ENCODE peak calls at places on chromosome 1, in four cellular contexts. B is HCT116, T is Panc1, U is HepG2. K is an unnamed sample.

GRCh38 chr1:152347116-152347728 is 12.6 kb downstream of the FLG2 start:
- ATAC-seq in B (peak), T (peak), U (peak), K (no peak)

GRCh38 chr1:150578278-150579109 is 916 bp downstream of the MCL1 start:
- ATAC-seq in B (peak), T (peak), U (peak), K (peak)

GRCh38 chr1:189899686-189900495 is 577.8 kb downstream of the BRINP3 start:
- ATAC-seq in B (no peak), T (no peak), U (no peak), K (no peak)

GRCh38 chr1:169495916-169496315 is 10.2 kb upstream of the SLC19A2 start:
- ATAC-seq in B (no peak), T (no peak), U (no peak), K (no peak)

GRCh38 chr1:39509360-39510009 is 18.0 kb downstream of the BMP8A start:
- ATAC-seq in B (no peak), T (no peak), U (no peak), K (peak)

GRCh38 chr1:83552820-83553219 is 446.1 kb downstream of the TTLL7 start:
- ATAC-seq in B (no peak), T (no peak), U (no peak), K (no peak)

GRCh38 chr1:215992620-215993019 is 425.5 kb downstream of the KCTD3 start:
- ATAC-seq in B (no peak), T (no peak), U (no peak), K (no peak)

GRCh38 chr1:159746676-159747075 is 32.3 kb upstream of the CRP start:
- ATAC-seq in B (no peak), T (no peak), U (no peak), K (no peak)

GRCh38 chr1:221013691-221014293 is 134.5 kb downstream of the HLX start:
- ATAC-seq in B (no peak), T (no peak), U (no peak), K (peak)

GRCh38 chr1:73839922-73840321 is 358.1 kb downstream of the LRRIQ3 start:
- ATAC-seq in B (no peak), T (no peak), U (no peak), K (no peak)

GRCh38 chr1:163875214-163875926 is 553.6 kb downstream of the NUF2 start:
- ATAC-seq in B (no peak), T (no peak), U (no peak), K (peak)

GRCh38 chr1:99645199-99645598 is 714 bp upstream of the PALMD start:
- ATAC-seq in B (no peak), T (no peak), U (peak), K (peak)

GRCh38 chr1:47754221-47754620 is 243.0 kb downstream of the TRABD2B start:
- ATAC-seq in B (no peak), T (no peak), U (no peak), K (no peak)

GRCh38 chr1:89962024-89962741 is 32.7 kb upstream of the ZNF326 start:
- ATAC-seq in B (no peak), T (no peak), U (no peak), K (no peak)

GRCh38 chr1:180912801-180913616 is at the start of gene KIAA1614:
- ATAC-seq in B (no peak), T (peak), U (no peak), K (peak)

GRCh38 chr1:82449671-82450070 is 648.9 kb downstream of the ADGRL2 start:
- ATAC-seq in B (no peak), T (no peak), U (no peak), K (no peak)

GRCh38 chr1:89104147-89104546 is 21.8 kb downstream of the GBP2 start:
- ATAC-seq in B (no peak), T (no peak), U (no peak), K (no peak)

GRCh38 chr1:28439320-28439719 is 66.5 kb upstream of the RCC1 start:
- ATAC-seq in B (no peak), T (no peak), U (no peak), K (no peak)

GRCh38 chr1:28437924-28438699 is 67.7 kb upstream of the RCC1 start:
- ATAC-seq in B (peak), T (peak), U (peak), K (peak)

GRCh38 chr1:28441674-28442073 is 64.2 kb upstream of the RCC1 start:
- ATAC-seq in B (no peak), T (no peak), U (no peak), K (no peak)

GRCh38 chr1:28437260-28437923 is 67.9 kb downstream of the PHACTR4 start:
- ATAC-seq in B (peak), T (peak), U (peak), K (peak)

GRCh38 chr1:28436211-28436769 is 66.8 kb downstream of the PHACTR4 start:
- ATAC-seq in B (peak), T (no peak), U (no peak), K (no peak)
- H3K27ac ChIP-seq in B (peak), T (peak), U (no peak), K (no peak)

GRCh38 chr1:54088385-54088784 is 35.0 kb downstream of the TCEANC2 start:
- ATAC-seq in B (no peak), T (no peak), U (no peak), K (no peak)

GRCh38 chr1:54095543-54096286 is 42.3 kb downstream of the TCEANC2 start:
- ATAC-seq in B (no peak), T (no peak), U (no peak), K (peak)

GRCh38 chr1:54096491-54097235 is 43.3 kb downstream of the TCEANC2 start:
- ATAC-seq in B (no peak), T (no peak), U (no peak), K (no peak)

GRCh38 chr1:54099211-54099610 is 45.8 kb downstream of the TCEANC2 start:
- ATAC-seq in B (no peak), T (no peak), U (no peak), K (no peak)

DNA sequence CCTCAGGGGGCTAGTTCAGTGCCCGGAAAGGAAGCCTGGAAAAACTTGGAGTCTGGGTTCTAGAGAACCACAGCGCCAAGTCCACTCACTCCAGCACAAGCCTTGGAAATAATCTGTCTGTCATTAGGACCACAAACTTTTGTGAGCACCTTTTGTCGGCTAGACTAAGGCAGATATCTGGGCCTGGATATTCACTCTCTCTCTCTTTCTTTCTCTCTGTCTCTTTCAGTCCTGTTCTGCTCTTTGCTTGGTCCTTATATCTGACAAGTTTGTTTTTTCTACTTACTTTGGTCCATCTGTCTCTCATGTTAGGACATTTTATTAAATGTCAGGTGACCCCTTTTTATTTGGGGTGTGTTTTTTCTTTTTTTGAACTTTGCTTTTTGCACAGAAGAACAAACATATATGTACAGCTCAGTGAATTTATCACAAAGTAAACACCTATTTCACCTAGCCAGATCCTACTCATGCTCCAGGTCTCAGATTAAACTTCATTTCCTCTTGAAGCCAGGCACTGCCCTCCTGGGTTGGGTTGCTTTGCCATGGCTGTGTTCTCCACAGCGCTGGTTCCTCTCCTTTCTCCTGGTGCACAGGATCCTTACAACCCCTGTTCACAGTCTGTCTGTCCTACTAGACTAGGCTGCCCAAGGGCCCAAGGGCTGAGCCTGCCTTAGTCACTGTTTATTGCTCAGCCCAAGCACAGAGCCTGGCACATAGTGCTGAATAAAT is 40.8 kb downstream of the TCEANC2 start:
- ATAC-seq in B (no peak), T (no peak), U (peak), K (no peak)
- TF ChIP-seq POLR2AphosphoS5 in B (no peak), T (no peak), U (no peak), K (no peak)

DNA sequence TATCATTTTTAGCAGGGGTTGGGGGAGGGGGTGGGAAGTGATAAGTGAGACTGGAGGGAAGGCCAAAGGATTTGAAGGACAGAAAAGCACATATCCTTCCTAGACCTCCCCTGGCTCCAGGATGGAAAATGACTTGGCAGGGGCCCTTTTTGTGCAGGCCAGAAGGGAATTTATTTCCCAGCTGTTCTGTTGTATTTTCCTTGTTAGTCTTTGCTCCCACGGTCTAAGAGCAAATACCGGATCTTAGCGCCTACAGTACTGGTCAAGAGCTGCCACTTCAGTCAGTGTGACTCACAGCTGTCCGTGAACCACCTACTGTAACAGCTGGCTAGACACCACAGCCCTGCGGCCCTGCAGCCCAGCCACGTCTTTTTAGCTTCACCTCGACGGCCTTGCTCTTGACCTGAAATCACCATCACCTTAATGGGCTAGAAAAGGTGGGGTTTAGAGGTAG is 51.0 kb upstream of the ERRFI1 start:
- ATAC-seq in B (peak), T (peak), U (peak), K (peak)
- H3K27ac ChIP-seq in B (peak), T (peak), U (peak), K (peak)

GRCh38 chr1:203326830-203327683 is 21.7 kb downstream of the BTG2 start:
- ATAC-seq in B (peak), T (peak), U (peak), K (peak)
- TF ChIP-seq POLR2AphosphoS5 in B (peak), T (no peak), U (peak), K (peak)

DNA sequence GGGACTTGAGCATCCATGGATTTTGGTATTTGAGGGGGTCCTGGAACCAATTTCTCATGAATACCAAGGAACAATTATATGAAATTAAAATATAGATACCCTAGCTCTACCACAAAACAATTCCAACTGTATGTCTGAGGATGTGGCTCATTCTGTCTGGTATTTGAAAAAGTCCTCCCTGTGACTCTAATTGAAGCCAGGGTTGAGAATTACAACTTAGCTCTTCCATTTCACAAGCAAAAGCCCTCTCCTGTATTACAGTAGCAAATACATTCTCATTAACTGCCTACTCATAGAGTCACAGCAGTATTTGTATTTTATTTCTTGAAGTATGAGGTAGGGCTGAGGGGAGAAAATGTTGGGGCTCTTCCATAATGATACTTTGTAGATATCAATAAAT is 187.8 kb upstream of the OLFM3 start:
- ATAC-seq in B (no peak), T (no peak), U (no peak), K (no peak)
- H3K27ac ChIP-seq in B (no peak), T (no peak), U (no peak), K (no peak)

GRCh38 chr1:116407033-116407432 is 34.0 kb downstream of the ATP1A1 start:
- ATAC-seq in B (no peak), T (no peak), U (no peak), K (no peak)

GRCh38 chr1:116409751-116410182 is 36.7 kb downstream of the ATP1A1 start:
- ATAC-seq in B (no peak), T (no peak), U (no peak), K (no peak)

GRCh38 chr1:116411784-116412479 is 38.9 kb downstream of the ATP1A1 start:
- ATAC-seq in B (no peak), T (no peak), U (peak), K (no peak)

GRCh38 chr1:116408193-116408592 is 35.1 kb downstream of the ATP1A1 start:
- ATAC-seq in B (no peak), T (no peak), U (no peak), K (no peak)

DNA sequence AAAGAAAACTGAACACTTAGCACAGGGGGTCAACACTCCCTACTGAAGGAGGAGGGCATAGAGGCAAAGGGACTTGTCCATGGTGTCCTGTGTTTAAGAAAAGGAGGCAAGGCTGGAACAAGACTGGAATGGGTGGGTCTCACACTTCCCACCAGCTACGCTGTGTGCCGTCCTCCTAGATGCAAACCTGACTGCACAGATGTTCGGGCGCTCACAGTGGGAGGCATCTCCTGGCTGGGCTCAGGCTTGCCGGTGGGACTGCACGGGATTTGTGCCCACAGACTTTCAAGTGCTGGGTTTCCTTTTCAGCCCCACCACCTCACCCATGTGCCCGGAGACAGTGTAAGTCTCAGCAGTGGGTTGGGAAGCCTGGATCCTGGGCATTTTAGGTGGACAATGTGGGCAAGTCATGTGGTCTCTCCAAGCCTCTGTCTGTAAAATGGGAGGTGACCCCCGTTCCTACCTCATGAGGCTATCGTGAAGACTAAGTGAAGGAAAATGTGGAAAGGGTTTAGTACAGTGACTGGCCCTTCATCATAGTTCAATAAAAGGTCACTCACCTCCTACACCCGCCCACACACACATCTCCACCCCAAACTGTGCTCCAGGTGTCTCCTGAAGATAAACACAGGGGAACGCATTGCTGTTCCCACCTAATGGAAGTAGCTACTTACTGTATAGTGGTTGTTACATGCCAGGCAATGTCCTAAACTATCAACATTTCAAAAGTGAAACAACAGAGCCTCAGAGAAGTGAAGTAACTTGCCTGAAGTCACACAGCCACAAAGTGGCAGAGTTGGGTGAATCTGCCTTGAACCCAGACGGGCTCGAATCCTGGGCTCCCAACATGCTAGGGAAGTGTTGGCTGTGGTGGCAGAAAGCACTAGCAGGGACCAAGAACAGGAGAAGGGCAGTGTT is 36.0 kb downstream of the ATP1A1 start:
- ATAC-seq in B (no peak), T (no peak), U (no peak), K (no peak)
- TF ChIP-seq POLR2AphosphoS5 in B (no peak), T (no peak), U (no peak), K (no peak)

DNA sequence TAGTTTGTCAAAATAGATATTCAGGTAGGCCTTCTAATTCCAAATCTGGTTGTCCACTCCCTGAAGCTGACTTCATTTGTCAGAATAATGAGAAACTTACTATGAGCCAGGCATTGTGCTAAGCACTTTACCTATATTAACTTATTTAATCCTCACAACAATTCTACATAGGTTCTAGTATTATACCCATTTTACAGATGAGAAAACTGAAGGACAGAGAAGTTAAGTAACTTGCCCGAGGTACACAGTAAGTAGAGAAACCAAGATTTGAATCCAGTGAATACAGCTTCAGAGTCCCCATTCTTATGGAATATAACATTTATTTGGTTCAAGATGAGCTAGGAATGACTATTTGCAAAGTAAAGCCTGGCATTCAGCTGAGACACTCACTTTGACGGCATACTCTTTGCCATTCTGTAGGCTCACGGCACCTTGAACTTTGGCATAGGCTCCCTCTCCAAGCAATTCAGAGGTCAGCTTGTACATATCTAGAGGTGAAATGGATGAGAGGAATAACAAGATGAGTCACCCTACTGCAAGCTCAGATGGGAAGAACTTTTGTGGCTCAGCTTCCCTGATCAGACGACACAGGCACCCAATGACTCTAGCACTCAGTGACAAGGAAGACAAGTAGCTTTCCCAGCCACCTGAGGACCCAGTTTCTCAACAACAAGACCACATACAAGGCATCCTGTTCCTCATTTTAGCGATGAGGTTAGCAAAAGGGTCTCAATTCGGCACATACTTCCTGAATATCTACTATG is 23.7 kb downstream of the MKNK1 start:
- ATAC-seq in B (no peak), T (no peak), U (no peak), K (no peak)
- H3K27ac ChIP-seq in B (no peak), T (no peak), U (no peak), K (no peak)

DNA sequence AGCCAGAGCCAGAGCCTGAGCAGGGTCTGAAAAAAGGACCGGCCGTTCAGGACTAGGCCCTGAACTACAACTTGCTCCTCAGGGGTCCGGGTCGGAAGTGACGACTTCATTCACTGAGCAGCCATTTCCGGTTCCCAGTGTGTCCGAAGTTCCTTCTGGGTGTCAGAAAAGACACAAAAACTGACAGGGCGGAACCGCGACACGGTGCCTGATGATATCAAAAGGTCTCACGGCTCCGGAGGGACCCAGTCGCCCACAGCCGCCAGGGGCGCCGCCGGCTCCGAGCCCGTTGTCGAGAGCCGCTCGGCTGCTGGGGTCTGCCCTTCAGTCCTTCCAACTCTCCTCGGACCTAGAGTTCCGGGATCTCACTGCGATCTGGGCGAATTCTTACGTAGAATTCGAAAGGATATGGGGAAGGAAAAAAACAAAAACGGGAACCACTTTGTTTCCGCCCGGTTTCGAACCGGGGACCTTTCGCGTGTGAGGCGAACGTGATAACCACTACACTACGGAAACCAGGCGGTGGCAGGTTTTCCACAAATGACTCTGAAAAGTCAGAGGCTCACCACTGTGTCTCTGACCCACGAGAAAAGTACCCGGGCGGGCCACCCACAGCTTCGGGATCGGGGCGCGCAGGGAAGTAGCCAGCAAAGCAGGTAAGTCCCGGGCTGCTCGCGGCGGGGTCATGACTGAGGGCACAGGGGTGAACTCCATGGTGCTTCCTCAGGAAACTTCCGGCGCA is 31.8 kb upstream of the CFAP126 start:
- ATAC-seq in B (peak), T (peak), U (peak), K (peak)
- TF ChIP-seq POLR2AphosphoS5 in B (peak), T (peak), U (peak), K (peak)

DNA sequence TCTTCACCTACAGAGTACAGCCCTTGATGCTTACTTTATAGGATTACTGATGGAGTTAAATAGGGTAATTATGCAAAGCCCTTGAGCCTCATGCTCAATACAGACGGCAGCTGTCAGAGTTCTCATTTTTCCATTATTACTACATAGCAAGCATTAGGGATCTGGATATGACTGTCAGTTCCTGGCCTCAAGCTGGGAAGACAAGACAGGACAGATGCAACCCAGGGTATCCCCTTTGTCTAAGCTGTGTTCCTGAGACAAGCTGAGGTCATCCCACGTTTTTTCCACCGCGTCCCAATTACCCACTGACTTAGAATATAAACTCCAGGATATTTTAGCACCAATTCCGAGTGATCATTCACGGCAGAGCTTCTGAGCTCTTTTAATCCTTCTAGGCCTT is 94.5 kb downstream of the SLC35F3 start:
- ATAC-seq in B (no peak), T (no peak), U (no peak), K (no peak)
- H3K27ac ChIP-seq in B (no peak), T (no peak), U (no peak), K (no peak)

K was measured in gastroesophageal sphincter.